ENCODE peak calls at places on chromosomes 5 and 9, in four cellular contexts. D, B, Z and V are unnamed samples. For H3K9me3, the result is how much of the 10 kb centered on the place peaks cover.

GRCh38 chr5:34022131-34022705 is 14.4 kb upstream of the AMACR start:
- DNase-seq in D (no peak), B (no peak), Z (no peak), V (no peak)

GRCh38 chr9:70127036-70127435 is 83.4 kb downstream of the MAMDC2 start:
- DNase-seq in D (no peak), B (no peak), Z (no peak), V (no peak)

GRCh38 chr5:5270958-5271605 is 131.0 kb downstream of the ADAMTS16 start:
- DNase-seq in D (peak), B (peak), Z (peak), V (no peak)

GRCh38 chr9:98318041-98318790 is 62.8 kb upstream of the TBC1D2 start:
- DNase-seq in D (no peak), B (no peak), Z (no peak), V (no peak)

GRCh38 chr5:96177303-96177869 is 215.7 kb upstream of the ELL2 start:
- DNase-seq in D (peak), B (no peak), Z (no peak), V (no peak)

GRCh38 chr5:27020965-27021364 is 17.4 kb downstream of the CDH9 start:
- DNase-seq in D (no peak), B (no peak), Z (no peak), V (no peak)

GRCh38 chr9:98161851-98162250 is 30.6 kb downstream of the CORO2A start:
- DNase-seq in D (no peak), B (peak), Z (no peak), V (no peak)

GRCh38 chr9:1637401-1637800 is 377.7 kb upstream of the SMARCA2 start:
- DNase-seq in D (no peak), B (no peak), Z (no peak), V (no peak)

GRCh38 chr5:94173100-94173499 is 431.7 kb upstream of the POU5F2 start:
- DNase-seq in D (no peak), B (no peak), Z (no peak), V (no peak)

GRCh38 chr5:97162045-97162444 is 19.6 kb upstream of the LIX1 start:
- DNase-seq in D (peak), B (peak), Z (peak), V (no peak)

GRCh38 chr9:35748858-35749514 is at the start of the genes GBA2 and RGP1:
- DNase-seq in D (peak), B (peak), Z (peak), V (no peak)

GRCh38 chr9:36091028-36091953 is 45.2 kb upstream of the GLIPR2 start:
- DNase-seq in D (no peak), B (no peak), Z (peak), V (no peak)

GRCh38 chr5:66848749-66849641 is 252.8 kb downstream of the MAST4 start:
- DNase-seq in D (peak), B (no peak), Z (no peak), V (no peak)

GRCh38 chr9:19028835-19029451 is 4.1 kb downstream of the SAXO1 start:
- DNase-seq in D (peak), B (no peak), Z (peak), V (no peak)

GRCh38 chr9:14412778-14413177 is 98.8 kb upstream of the NFIB start:
- DNase-seq in D (no peak), B (no peak), Z (no peak), V (no peak)

GRCh38 chr9:19085295-19085694 is 17.4 kb downstream of the HAUS6 start:
- DNase-seq in D (peak), B (no peak), Z (no peak), V (no peak)

GRCh38 chr5:54944364-54944763 is 41.0 kb downstream of the ESM1 start:
- DNase-seq in D (peak), B (no peak), Z (no peak), V (no peak)

GRCh38 chr5:143037071-143037470 is 266.9 kb downstream of the ARHGAP26 start:
- DNase-seq in D (no peak), B (no peak), Z (no peak), V (no peak)

GRCh38 chr5:98839469-98840383 is 66.3 kb downstream of the RGMB start:
- DNase-seq in D (peak), B (no peak), Z (no peak), V (no peak)

GRCh38 chr9:13181652-13182051 is 97.8 kb downstream of the MPDZ start:
- DNase-seq in D (no peak), B (no peak), Z (no peak), V (no peak)

GRCh38 chr5:126368239-126368812 is 54.9 kb upstream of the GRAMD2B start:
- DNase-seq in D (no peak), B (peak), Z (no peak), V (no peak)

GRCh38 chr5:74626386-74627222 is 13.9 kb downstream of the ENC1 start:
- DNase-seq in D (no peak), B (no peak), Z (no peak), V (no peak)

GRCh38 chr9:3528466-3528865 is 2.7 kb upstream of the RFX3 start:
- DNase-seq in D (no peak), B (no peak), Z (no peak), V (no peak)
- TF ChIP-seq POLR2AphosphoS5 in D (no peak), B (no peak), Z (no peak), V (no peak)

DNA sequence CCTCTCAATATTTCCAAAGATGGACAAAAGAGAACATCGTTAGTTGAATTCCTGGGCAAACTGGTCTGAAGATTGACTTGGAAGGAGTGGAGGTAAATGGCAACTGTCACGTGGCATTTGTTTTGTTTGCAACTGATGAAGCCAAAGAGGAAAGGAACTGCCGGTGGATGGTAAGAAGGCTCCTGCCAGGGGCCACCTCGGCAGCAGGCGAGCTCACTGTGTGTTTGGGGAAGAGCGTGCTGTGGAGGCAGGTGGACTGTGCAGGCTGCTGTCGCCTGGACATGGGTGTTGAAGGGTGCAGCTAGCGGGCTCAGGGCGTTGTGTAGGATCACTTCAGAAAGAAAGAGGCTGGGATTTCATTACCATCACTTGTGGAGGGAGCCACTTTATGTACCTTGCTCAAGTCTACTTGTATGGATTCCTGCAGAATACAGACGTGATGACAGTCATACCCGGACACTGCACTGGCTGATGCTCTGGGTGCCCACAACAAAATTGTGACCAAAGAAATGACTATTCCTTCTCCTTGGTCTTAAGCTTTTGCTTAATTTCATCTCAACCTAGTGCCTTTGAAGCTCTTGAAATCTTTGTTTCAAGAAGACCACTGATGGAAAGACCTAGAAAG is 72.7 kb downstream of the MAP1B start:
- DNase-seq in D (no peak), B (no peak), Z (no peak), V (no peak)
- H3K9me3 ChIP-seq in D (under half), B (under half), Z (under half), V (under half)

GRCh38 chr5:138065102-138065501 is 18.7 kb upstream of the WNT8A start:
- DNase-seq in D (no peak), B (no peak), Z (no peak), V (no peak)

GRCh38 chr5:138064526-138064925 is 19.3 kb upstream of the WNT8A start:
- DNase-seq in D (no peak), B (no peak), Z (no peak), V (no peak)

DNA sequence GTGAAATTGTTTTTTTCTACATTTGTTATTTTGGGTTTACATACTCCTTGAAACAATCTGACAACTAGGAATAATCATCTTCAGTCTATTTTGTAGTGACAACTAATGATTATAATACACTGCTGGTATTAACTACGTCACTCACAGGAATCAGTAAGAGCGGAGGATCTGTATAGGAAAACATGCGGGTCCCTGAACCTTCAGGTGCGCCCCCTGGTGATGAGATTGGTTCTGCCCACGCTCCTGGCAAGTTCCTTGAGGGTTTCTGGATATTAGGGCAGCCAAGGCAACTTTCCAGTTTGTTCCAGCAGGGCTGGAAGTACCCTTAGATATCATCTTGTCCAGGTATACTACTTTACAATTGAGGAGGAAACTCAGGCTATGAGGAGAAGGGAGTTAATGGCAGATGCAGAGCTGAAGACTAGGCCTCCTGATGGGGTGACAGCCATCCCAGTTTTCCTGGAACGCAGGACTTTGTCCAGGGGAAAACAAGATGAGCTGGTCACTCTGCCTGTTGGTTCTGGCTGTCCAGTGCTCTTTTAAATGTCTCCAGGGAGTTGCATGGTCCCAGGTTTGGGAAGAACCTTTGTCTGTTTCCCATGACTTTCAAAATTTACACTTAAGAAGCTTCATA is 15.0 kb upstream of the WNT8A start:
- DNase-seq in D (peak), B (peak), Z (peak), V (no peak)
- TF ChIP-seq POLR2AphosphoS5 in D (no peak), B (no peak), Z (no peak), V (no peak)

DNA sequence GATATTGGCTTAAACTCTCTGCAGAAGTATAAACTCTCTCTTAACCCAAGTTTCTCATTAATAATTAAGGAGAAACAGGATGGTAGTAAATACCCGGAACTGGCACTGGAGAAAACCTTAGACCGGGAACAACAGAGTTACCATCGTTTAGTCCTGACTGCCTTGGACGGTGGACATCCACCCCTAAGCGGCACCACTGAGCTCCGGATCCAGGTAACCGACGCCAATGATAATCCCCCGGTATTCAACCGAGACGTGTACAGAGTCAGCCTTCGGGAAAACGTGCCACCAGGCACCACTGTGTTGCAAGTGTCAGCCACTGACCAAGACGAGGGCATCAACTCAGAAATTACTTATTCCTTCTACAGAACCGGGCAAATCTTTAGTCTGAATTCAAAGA is 861 bp downstream of the PCDHGB5 start:
- DNase-seq in D (no peak), B (no peak), Z (no peak), V (no peak)
- H3K9me3 ChIP-seq in D (under half), B (half or more), Z (half or more), V (half or more)

DNA sequence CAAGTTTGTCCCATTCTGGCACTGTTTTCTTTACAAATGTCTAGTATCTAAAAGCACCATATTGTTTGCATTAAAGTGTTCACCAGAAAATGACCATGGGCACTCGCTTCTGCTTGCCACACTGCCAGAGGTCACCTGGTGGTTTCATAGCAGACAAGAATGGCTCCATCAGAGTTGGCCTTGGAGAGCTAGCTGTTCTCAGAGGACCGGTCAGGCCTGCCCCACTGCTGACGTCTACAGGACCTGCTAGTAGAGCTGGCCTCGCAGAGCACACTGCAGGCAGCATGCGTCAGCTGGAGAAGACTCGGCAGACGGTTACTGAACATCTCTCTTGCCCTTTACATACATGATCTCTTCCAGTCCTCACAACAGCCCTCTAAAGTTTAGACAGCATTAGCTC is 8.7 kb upstream of the TLX3 start:
- DNase-seq in D (no peak), B (no peak), Z (no peak), V (no peak)
- TF ChIP-seq POLR2AphosphoS5 in D (no peak), B (no peak), Z (no peak), V (no peak)

GRCh38 chr5:36047375-36048160 is 19.1 kb downstream of the UGT3A2 start:
- DNase-seq in D (no peak), B (no peak), Z (no peak), V (no peak)
- H3K9me3 ChIP-seq in D (under half), B (under half), Z (under half), V (under half)

GRCh38 chr5:150190987-150191386 is 1.1 kb downstream of the SLC6A7 start:
- DNase-seq in D (no peak), B (no peak), Z (no peak), V (no peak)
- TF ChIP-seq POLR2AphosphoS5 in D (no peak), B (no peak), Z (no peak), V (no peak)

DNA sequence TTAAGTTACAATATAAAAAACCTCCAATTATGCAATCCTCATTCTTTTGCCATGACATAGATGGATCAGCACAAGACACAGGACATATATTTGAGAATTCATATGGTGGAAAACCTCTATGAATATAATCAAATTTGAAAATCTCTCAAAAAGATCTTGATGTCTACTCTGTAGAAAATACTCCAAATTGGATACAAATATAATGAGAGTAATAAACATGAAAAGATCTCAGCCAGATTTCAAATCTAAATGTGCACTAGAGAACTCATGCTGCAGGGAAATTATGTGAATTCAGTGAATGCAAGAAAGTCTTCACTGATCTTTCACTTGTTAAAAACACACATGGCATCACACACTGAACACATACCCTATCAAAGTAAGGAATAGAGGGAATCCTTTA is 13.8 kb downstream of the PCDHB15 start:
- DNase-seq in D (no peak), B (no peak), Z (no peak), V (no peak)
- H3K9me3 ChIP-seq in D (under half), B (half or more), Z (half or more), V (half or more)

GRCh38 chr9:89639961-89640360 is 35.1 kb downstream of the GADD45G start:
- DNase-seq in D (no peak), B (no peak), Z (no peak), V (no peak)
- TF ChIP-seq POLR2AphosphoS5 in D (no peak), B (no peak), Z (no peak), V (no peak)

DNA sequence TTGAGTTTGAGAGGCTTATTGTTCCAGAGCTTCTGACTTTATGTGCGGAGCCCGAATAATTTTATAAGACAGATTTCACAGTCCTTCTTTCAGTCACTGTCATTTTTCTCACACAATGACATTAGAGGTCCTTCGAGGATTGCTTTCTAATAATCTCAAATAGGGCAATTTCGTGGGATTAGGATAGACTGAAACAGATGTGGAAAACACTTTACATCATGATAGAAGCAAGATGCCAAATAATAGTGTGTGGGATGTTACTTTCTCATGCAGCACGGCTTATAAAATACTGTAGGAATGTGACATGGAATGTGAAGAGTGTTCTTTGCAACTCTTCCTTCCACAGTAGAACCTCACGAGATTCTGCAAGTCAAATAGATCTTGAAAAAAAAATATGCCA is 451.3 kb downstream of the SEMA5A start:
- DNase-seq in D (no peak), B (no peak), Z (no peak), V (no peak)
- H3K9me3 ChIP-seq in D (under half), B (under half), Z (under half), V (under half)